ENCODE peak calls at places on chromosomes 12 and 14, in ten cellular contexts. T is left lung; G is pancreas; W is aorta; P is LNCaP clone FGC; B is astrocyte; V is effector memory CD4-positive, alpha-beta T cell; X is tibial artery; A is thoracic aorta; H is HL-60. Y is an unnamed sample.

GRCh38 chr14:41568979-41569378 is 37.7 kb upstream of the LRFN5 start:
- DNase-seq in T (no peak), G (no peak), W (no peak), P (no peak), B (no peak), V (no peak), X (no peak), A (no peak), H (no peak), Y (no peak)

GRCh38 chr12:102912258-102912657 is 4.8 kb downstream of the PAH start:
- DNase-seq in T (no peak), G (no peak), W (no peak), P (no peak), B (no peak), V (no peak), X (no peak), A (no peak), H (no peak), Y (no peak)

GRCh38 chr12:53636641-53637040 is 10.5 kb upstream of the ATF7 start:
- DNase-seq in T (no peak), G (no peak), W (no peak), P (no peak), B (no peak), V (no peak), X (no peak), A (no peak), H (no peak), Y (no peak)

GRCh38 chr14:88069677-88070076 is 64.7 kb downstream of the GPR65 start:
- DNase-seq in T (no peak), G (no peak), W (no peak), P (no peak), B (no peak), V (no peak), X (no peak), A (no peak), H (peak; percentile 11), Y (no peak)

GRCh38 chr12:6873094-6874006 is at the start of gene SPSB2:
- DNase-seq in T (peak; percentile 100), G (peak; percentile 97), W (peak; percentile 100), P (peak; percentile 79), B (peak; percentile 80), V (peak; percentile 97), X (peak; percentile 99), A (peak; percentile 88), H (peak; percentile 87), Y (peak; percentile 98)

GRCh38 chr12:10405294-10405693 is 4.3 kb downstream of the KLRC4 start:
- DNase-seq in T (no peak), G (no peak), W (no peak), P (no peak), B (no peak), V (no peak), X (no peak), A (no peak), H (no peak), Y (no peak)

GRCh38 chr14:42047421-42048045 is 440.9 kb downstream of the LRFN5 start:
- DNase-seq in T (no peak), G (no peak), W (no peak), P (no peak), B (peak; percentile 22), V (no peak), X (no peak), A (no peak), H (no peak), Y (no peak)

GRCh38 chr12:57744194-57744776 is 554 bp upstream of the TSPAN31 start:
- DNase-seq in T (no peak), G (peak; percentile 69), W (peak; percentile 84), P (no peak), B (no peak), V (no peak), X (peak; percentile 91), A (peak; percentile 70), H (peak; percentile 89), Y (peak; percentile 75)

GRCh38 chr12:103640410-103640809 is 53.3 kb downstream of the STAB2 start:
- DNase-seq in T (no peak), G (no peak), W (no peak), P (no peak), B (no peak), V (no peak), X (no peak), A (no peak), H (no peak), Y (peak; percentile 62)

GRCh38 chr14:58637040-58637390 is 747 bp upstream of the DACT1 start:
- DNase-seq in T (no peak), G (no peak), W (peak; percentile 81), P (no peak), B (peak; percentile 90), V (no peak), X (peak; percentile 76), A (peak; percentile 64), H (no peak), Y (peak; percentile 44)

GRCh38 chr12:44433647-44434046 is 442.5 kb downstream of the NELL2 start:
- DNase-seq in T (no peak), G (no peak), W (no peak), P (no peak), B (no peak), V (no peak), X (no peak), A (no peak), H (no peak), Y (peak; percentile 41)

GRCh38 chr12:75725505-75726120 is 214.2 kb upstream of the KRR1 start:
- DNase-seq in T (no peak), G (no peak), W (no peak), P (no peak), B (peak; percentile 71), V (no peak), X (no peak), A (no peak), H (no peak), Y (no peak)

DNA sequence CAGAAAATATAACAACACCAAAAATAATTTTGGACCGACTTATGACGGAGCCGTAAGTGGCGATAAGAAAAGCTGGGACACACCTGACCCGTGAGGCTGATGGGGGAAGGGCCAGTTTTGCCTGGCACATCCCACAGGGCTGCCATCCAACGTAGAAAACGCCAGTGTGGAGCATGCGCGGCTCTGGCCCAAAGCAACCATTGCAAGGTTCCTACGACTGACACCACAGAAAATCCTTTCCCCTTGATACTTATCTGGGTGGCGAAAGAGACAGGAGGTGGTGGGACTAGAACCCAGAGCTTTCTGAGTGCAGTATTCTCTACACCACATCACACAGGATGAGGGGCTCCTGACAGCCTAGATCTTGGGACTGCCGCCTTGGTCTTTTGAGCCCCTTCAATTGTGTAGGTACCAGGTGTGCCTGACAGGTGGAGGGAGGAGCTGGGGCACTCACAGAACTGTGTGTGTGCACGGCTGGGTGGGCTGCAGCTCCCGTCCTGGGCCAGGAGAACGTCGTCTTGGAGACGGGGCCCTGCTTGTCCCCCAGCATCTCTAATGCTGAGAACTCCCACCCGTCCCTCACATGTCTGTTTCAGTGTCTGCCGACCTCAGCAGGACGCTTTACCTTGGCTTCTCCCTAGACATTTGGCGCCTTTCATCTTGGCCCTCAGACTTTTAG is 17.4 kb upstream of the CACNA2D4 start:
- DNase-seq in T (no peak), G (peak; percentile 85), W (peak; percentile 78), P (peak; percentile 82), B (no peak), V (no peak), X (peak; percentile 94), A (no peak), H (no peak), Y (no peak)
- H3K4me3 ChIP-seq in T (no peak overlapping the region), G (peak overlapping the region; percentile 34), W (no peak overlapping the region), P (peak overlapping the region; percentile 59), B (no peak overlapping the region), V (no peak overlapping the region), X (peak overlapping the region; percentile 29), A (peak overlapping the region; percentile 58), H (no peak overlapping the region), Y (no peak overlapping the region)

DNA sequence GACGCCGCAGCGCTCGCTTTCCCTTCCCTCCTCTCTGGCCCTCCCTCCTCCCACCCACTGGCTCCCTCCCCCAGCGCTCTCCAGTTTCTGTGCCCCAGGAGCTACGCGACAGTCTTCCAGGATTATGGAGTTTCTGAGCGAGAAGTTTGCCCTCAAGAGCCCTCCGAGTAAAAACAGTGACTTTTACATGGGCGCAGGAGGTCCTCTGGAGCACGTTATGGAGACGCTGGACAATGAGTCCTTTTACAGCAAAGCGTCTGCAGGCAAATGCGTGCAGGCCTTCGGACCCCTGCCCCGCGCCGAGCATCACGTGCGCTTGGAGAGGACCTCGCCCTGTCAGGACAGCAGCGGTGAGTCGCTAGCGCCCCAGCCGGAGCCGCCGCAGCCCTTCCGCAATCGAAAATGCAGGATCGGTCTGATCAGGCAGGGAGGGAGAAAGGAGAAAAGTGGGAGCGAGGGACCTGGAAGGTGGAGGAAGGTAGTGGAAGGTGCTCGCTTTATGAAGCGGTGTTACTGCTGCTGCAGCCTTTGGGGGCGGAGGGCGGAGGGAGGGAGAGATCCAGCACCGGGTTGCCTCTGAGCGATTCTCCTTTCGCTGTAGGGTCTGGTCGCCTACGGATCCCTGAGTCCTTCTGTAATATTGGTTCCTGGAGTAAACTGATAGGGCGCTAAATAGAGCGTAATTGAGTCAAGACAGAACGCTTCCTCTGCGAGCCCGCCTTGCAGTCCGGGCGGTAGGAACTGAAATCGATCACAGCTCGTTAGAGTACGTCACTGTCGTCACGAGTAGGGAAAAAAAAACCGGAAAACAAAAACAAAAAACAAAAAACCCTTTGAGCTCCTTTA is at the start of gene ALX1:
- DNase-seq in T (peak; percentile 76), G (no peak), W (peak; percentile 38), P (no peak), B (no peak), V (no peak), X (peak; percentile 70), A (no peak), H (no peak), Y (no peak)
- H3K4me3 ChIP-seq in T (peak within 1 kb of the TSS; percentile 13), G (peak within 1 kb of the TSS; percentile 26), W (peak within 1 kb of the TSS; percentile 23), P (peak within 1 kb of the TSS; percentile 32), B (peak within 1 kb of the TSS; percentile 65), V (no peak within 1 kb of the TSS), X (peak within 1 kb of the TSS; percentile 51), A (peak within 1 kb of the TSS; percentile 64), H (peak within 1 kb of the TSS; percentile 31), Y (no peak within 1 kb of the TSS)

GRCh38 chr14:103932791-103933490 is 4.7 kb downstream of the TDRD9 start:
- DNase-seq in T (no peak), G (no peak), W (no peak), P (no peak), B (no peak), V (no peak), X (no peak), A (no peak), H (peak; percentile 57), Y (no peak)
- H3K4me3 ChIP-seq in T (peak overlapping the region; percentile 10), G (no peak overlapping the region), W (no peak overlapping the region), P (no peak overlapping the region), B (no peak overlapping the region), V (no peak overlapping the region), X (no peak overlapping the region), A (no peak overlapping the region), H (no peak overlapping the region), Y (no peak overlapping the region)

DNA sequence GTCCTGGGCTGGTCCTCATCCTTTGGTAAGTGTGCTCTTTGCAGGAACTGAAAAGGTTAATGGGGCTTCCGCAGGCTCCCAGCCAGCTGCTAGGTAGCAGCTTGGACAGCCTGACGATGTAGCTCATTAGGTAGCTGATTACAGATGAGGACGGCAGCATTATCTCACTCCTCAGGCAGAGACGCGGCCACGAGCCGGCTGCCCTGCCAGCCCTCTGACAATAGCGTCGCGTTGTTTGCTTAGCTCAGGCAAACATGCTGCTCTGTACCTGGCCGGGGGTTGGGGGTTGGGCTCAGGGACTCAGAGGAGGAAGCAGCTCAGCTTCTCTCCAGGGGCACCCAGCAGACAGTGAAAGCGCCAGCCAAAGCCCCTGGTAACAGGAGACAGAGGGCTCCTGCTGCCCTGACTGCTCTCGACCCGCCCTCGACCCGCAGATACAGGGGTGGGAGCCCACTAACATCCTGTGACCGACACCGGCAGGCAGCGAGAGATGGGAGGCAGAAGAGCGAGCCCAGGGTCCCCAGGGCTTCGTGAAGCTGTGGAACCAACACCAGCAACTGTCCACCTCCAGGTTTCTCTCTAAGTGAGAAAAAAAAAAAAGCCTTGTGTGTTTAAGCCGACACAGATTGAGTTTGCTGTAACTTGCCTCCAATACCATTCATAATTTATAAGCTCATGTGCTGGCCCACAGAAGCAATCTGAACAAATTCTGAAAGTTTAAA is 53.4 kb upstream of the DLK1 start:
- DNase-seq in T (peak; percentile 84), G (peak; percentile 68), W (no peak), P (peak; percentile 48), B (no peak), V (no peak), X (no peak), A (no peak), H (no peak), Y (no peak)
- H3K4me3 ChIP-seq in T (no peak overlapping the region), G (no peak overlapping the region), W (no peak overlapping the region), P (no peak overlapping the region), B (no peak overlapping the region), V (no peak overlapping the region), X (no peak overlapping the region), A (no peak overlapping the region), H (no peak overlapping the region), Y (no peak overlapping the region)

Y was measured in GM12865.